ENCODE peak calls at places on chromosomes 11 and 22, in ten cellular contexts. A, Z, G, J, V, I, X, R, F and T are unnamed samples. For H3K9me2, the result is how much of the 10 kb centered on the place peaks cover.

GRCh38 chr11:126464796-126465195 is 109.3 kb downstream of the ST3GAL4 start:
- DNase-seq in A (no peak), Z (no peak), G (no peak), J (no peak), V (no peak), I (no peak), X (no peak), R (no peak), F (no peak), T (no peak)

GRCh38 chr11:130101661-130102060 is 32.0 kb downstream of the APLP2 start:
- DNase-seq in A (no peak), Z (no peak), G (no peak), J (no peak), V (no peak), I (no peak), X (no peak), R (no peak), F (no peak), T (no peak)

GRCh38 chr11:117002639-117003305 is 95.5 kb downstream of the SIK3 start:
- DNase-seq in A (no peak), Z (no peak), G (no peak), J (no peak), V (no peak), I (no peak), X (no peak), R (no peak), F (no peak), T (no peak)

GRCh38 chr22:38411016-38411415 is 44.0 kb downstream of the KCNJ4 start:
- DNase-seq in A (no peak), Z (no peak), G (no peak), J (no peak), V (no peak), I (no peak), X (no peak), R (no peak), F (peak), T (no peak)

GRCh38 chr11:114386545-114386944 is 13.8 kb downstream of the C11orf71 start:
- DNase-seq in A (no peak), Z (no peak), G (no peak), J (no peak), V (no peak), I (no peak), X (peak), R (no peak), F (no peak), T (no peak)

GRCh38 chr11:12207384-12208150 is 97.2 kb downstream of the MICAL2 start:
- DNase-seq in A (no peak), Z (no peak), G (no peak), J (no peak), V (no peak), I (peak), X (peak), R (no peak), F (no peak), T (no peak)

GRCh38 chr22:22935546-22936157 is 48.0 kb downstream of the IGLL5 start:
- DNase-seq in A (peak), Z (no peak), G (no peak), J (no peak), V (peak), I (no peak), X (no peak), R (no peak), F (peak), T (peak)

GRCh38 chr11:58134151-58134550 is 8.8 kb upstream of the OR9I1 start:
- DNase-seq in A (peak), Z (no peak), G (no peak), J (no peak), V (no peak), I (peak), X (peak), R (no peak), F (no peak), T (no peak)

GRCh38 chr11:78080818-78081495 is 1.3 kb upstream of the NDUFC2 start:
- DNase-seq in A (peak), Z (no peak), G (no peak), J (no peak), V (no peak), I (peak), X (peak), R (no peak), F (no peak), T (no peak)

GRCh38 chr11:1752907-1753425 is 2.6 kb upstream of the IFITM10 start:
- DNase-seq in A (no peak), Z (no peak), G (no peak), J (no peak), V (no peak), I (no peak), X (no peak), R (peak), F (no peak), T (no peak)

GRCh38 chr11:28512143-28512756 is 404.1 kb downstream of the METTL15 start:
- DNase-seq in A (no peak), Z (no peak), G (no peak), J (no peak), V (no peak), I (no peak), X (no peak), R (no peak), F (no peak), T (no peak)

GRCh38 chr22:48872271-48873260 is 955.1 kb downstream of the BRD1 start:
- DNase-seq in A (no peak), Z (no peak), G (no peak), J (no peak), V (no peak), I (no peak), X (no peak), R (no peak), F (no peak), T (no peak)

GRCh38 chr11:56700242-56700918 is 1.5 kb downstream of the OR9G1 start:
- DNase-seq in A (no peak), Z (no peak), G (no peak), J (no peak), V (no peak), I (peak), X (no peak), R (no peak), F (no peak), T (peak)

GRCh38 chr11:113085446-113085845 is 124.2 kb downstream of the NCAM1 start:
- DNase-seq in A (no peak), Z (no peak), G (no peak), J (no peak), V (no peak), I (no peak), X (no peak), R (no peak), F (no peak), T (no peak)

GRCh38 chr11:129041611-129042018 is 98.9 kb upstream of the TP53AIP1 start:
- DNase-seq in A (no peak), Z (no peak), G (no peak), J (no peak), V (no peak), I (no peak), X (peak), R (no peak), F (no peak), T (no peak)

GRCh38 chr11:62853279-62853965 is 14.0 kb upstream of the WDR74 start:
- DNase-seq in A (no peak), Z (no peak), G (no peak), J (no peak), V (no peak), I (no peak), X (no peak), R (no peak), F (peak), T (no peak)

GRCh38 chr11:33402066-33402465 is 144.9 kb downstream of the HIPK3 start:
- DNase-seq in A (no peak), Z (no peak), G (no peak), J (no peak), V (peak), I (no peak), X (no peak), R (no peak), F (no peak), T (no peak)

GRCh38 chr11:62546937-62547625 is 475 bp upstream of the AHNAK start:
- DNase-seq in A (peak), Z (peak), G (no peak), J (peak), V (no peak), I (peak), X (peak), R (no peak), F (no peak), T (no peak)

GRCh38 chr11:75668508-75669297 is at the start of gene MAP6:
- DNase-seq in A (peak), Z (peak), G (no peak), J (no peak), V (no peak), I (peak), X (peak), R (peak), F (no peak), T (peak)

GRCh38 chr22:39179841-39180335 is 27.4 kb upstream of the CBX7 start:
- DNase-seq in A (peak), Z (no peak), G (no peak), J (no peak), V (no peak), I (no peak), X (no peak), R (no peak), F (no peak), T (no peak)

GRCh38 chr11:65787649-65788622 is 1.1 kb downstream of the OVOL1 start:
- DNase-seq in A (peak), Z (peak), G (no peak), J (no peak), V (peak), I (no peak), X (peak), R (peak), F (no peak), T (no peak)

GRCh38 chr11:108241370-108242037 is 18.6 kb downstream of the ATM start:
- DNase-seq in A (no peak), Z (no peak), G (no peak), J (no peak), V (no peak), I (no peak), X (no peak), R (no peak), F (no peak), T (no peak)

GRCh38 chr11:70788247-70789022 is 390.1 kb downstream of the CTTN start:
- DNase-seq in A (no peak), Z (no peak), G (peak), J (peak), V (no peak), I (peak), X (peak), R (no peak), F (no peak), T (no peak)

GRCh38 chr11:101008961-101009684 is 120.5 kb downstream of the PGR start:
- DNase-seq in A (no peak), Z (no peak), G (no peak), J (no peak), V (no peak), I (no peak), X (no peak), R (no peak), F (no peak), T (no peak)

GRCh38 chr11:75465701-75466531 is 32.9 kb upstream of the KLHL35 start:
- DNase-seq in A (peak), Z (peak), G (no peak), J (peak), V (no peak), I (no peak), X (peak), R (no peak), F (no peak), T (no peak)

GRCh38 chr11:95788921-95789505 is 569 bp downstream of the FAM76B start:
- DNase-seq in A (peak), Z (peak), G (no peak), J (peak), V (peak), I (peak), X (peak), R (peak), F (peak), T (peak)

GRCh38 chr11:115623021-115623451 is 118.8 kb upstream of the CADM1 start:
- DNase-seq in A (no peak), Z (peak), G (no peak), J (no peak), V (no peak), I (peak), X (peak), R (no peak), F (no peak), T (no peak)

GRCh38 chr11:130916238-130916855 is at the start of gene SNX19:
- DNase-seq in A (peak), Z (peak), G (peak), J (peak), V (peak), I (peak), X (peak), R (peak), F (peak), T (peak)

GRCh38 chr22:43099095-43099494 is 9.9 kb upstream of the TTLL1 start:
- DNase-seq in A (no peak), Z (no peak), G (no peak), J (no peak), V (no peak), I (no peak), X (no peak), R (no peak), F (no peak), T (no peak)

GRCh38 chr22:43096420-43096819 is 7.2 kb upstream of the TTLL1 start:
- DNase-seq in A (no peak), Z (no peak), G (no peak), J (no peak), V (no peak), I (no peak), X (no peak), R (no peak), F (no peak), T (no peak)

GRCh38 chr22:43101306-43101705 is 9.2 kb upstream of the BIK start:
- DNase-seq in A (no peak), Z (no peak), G (no peak), J (no peak), V (no peak), I (no peak), X (no peak), R (peak), F (no peak), T (no peak)

GRCh38 chr22:43100223-43100622 is 10.3 kb upstream of the BIK start:
- DNase-seq in A (no peak), Z (no peak), G (no peak), J (peak), V (no peak), I (no peak), X (no peak), R (no peak), F (no peak), T (no peak)

GRCh38 chr22:43098356-43098755 is 9.2 kb upstream of the TTLL1 start:
- DNase-seq in A (no peak), Z (no peak), G (no peak), J (no peak), V (no peak), I (no peak), X (no peak), R (no peak), F (no peak), T (no peak)
- H3K9me2 ChIP-seq in A (under half), Z (under half), G (under half), J (under half), V (under half), I (under half), X (under half), R (under half), F (under half), T (under half)

GRCh38 chr11:3369366-3369765 is 9.6 kb downstream of the ZNF195 start:
- DNase-seq in A (no peak), Z (no peak), G (no peak), J (no peak), V (no peak), I (no peak), X (no peak), R (no peak), F (no peak), T (no peak)

GRCh38 chr11:3368199-3368598 is 10.7 kb downstream of the ZNF195 start:
- DNase-seq in A (no peak), Z (no peak), G (no peak), J (no peak), V (no peak), I (peak), X (no peak), R (no peak), F (peak), T (no peak)

GRCh38 chr11:3375552-3375951 is 3.4 kb downstream of the ZNF195 start:
- DNase-seq in A (no peak), Z (no peak), G (no peak), J (no peak), V (no peak), I (no peak), X (peak), R (peak), F (peak), T (no peak)

GRCh38 chr11:3367221-3367620 is 11.7 kb downstream of the ZNF195 start:
- DNase-seq in A (no peak), Z (no peak), G (no peak), J (no peak), V (no peak), I (no peak), X (peak), R (no peak), F (no peak), T (no peak)

GRCh38 chr11:3370268-3370870 is 8.6 kb downstream of the ZNF195 start:
- DNase-seq in A (no peak), Z (no peak), G (no peak), J (no peak), V (no peak), I (no peak), X (no peak), R (no peak), F (peak), T (no peak)
- H3K9me2 ChIP-seq in A (under half), Z (under half), G (under half), J (under half), V (under half), I (under half), X (under half), R (under half), F (under half), T (under half)

DNA sequence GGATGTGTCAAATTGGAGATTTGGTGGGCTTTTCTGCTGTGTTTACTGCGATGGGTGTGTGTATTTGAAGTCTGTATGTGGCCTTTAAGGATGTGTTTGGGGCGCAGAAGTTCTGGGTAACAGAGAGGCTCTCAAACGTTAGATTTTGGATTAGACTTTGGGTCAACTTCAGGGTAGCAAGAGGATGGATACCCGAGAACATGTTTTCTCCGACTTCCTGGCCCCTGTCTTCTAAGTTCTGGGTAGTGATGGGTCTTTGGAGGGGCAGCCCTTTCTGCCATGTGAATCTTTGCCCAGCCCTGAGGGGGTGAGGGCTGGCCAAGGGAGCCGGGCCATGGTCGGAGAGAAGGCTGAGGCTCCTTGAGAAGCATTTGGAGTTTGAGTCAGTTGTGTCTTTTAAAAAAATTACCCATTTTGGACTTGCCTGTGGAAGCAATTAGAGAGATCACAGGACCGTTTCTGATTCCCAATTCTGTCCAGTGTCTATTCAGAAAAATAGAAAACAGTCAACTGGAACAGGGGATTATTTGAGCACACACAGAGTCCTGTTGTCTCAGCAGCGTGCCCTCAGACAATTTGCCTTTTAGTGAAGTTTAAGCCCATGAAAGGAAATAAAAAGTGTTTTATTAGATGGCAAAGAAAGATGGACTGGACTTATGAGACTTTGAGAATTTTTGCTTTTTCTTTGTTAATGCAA is 114.4 kb downstream of the PTPRJ start:
- DNase-seq in A (no peak), Z (no peak), G (no peak), J (no peak), V (no peak), I (no peak), X (no peak), R (no peak), F (peak), T (no peak)
- H3K9me2 ChIP-seq in A (under half), Z (under half), G (under half), J (under half), V (under half), I (under half), X (under half), R (under half), F (under half), T (under half)

DNA sequence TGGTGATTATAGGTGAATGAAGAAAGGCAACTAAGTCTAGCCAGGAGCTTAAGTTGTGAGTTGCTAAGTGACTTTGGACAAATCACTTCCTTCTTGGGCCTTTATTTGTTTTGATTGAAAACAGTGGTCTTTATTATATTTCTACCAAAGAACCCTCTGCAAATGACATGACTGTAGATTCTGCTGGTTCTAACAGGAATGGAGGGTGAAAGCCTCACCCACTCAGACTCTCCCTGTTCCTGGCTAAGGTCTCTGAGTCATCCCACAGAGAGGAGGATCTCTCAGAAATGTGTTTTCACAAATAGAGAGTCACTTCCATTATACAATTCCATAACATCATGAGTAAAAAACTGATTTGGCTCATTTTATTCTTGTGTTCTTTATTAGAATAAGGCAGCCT is 583.9 kb upstream of the LRRC4C start:
- DNase-seq in A (no peak), Z (no peak), G (no peak), J (no peak), V (no peak), I (peak), X (no peak), R (no peak), F (no peak), T (no peak)
- H3K9me2 ChIP-seq in A (under half), Z (under half), G (under half), J (under half), V (under half), I (under half), X (under half), R (under half), F (under half), T (under half)

GRCh38 chr11:60570970-60571369 is 55.8 kb downstream of the MS4A13 start:
- DNase-seq in A (no peak), Z (no peak), G (no peak), J (no peak), V (peak), I (no peak), X (no peak), R (no peak), F (no peak), T (no peak)
- H3K9me2 ChIP-seq in A (under half), Z (under half), G (under half), J (under half), V (under half), I (under half), X (under half), R (under half), F (under half), T (under half)

DNA sequence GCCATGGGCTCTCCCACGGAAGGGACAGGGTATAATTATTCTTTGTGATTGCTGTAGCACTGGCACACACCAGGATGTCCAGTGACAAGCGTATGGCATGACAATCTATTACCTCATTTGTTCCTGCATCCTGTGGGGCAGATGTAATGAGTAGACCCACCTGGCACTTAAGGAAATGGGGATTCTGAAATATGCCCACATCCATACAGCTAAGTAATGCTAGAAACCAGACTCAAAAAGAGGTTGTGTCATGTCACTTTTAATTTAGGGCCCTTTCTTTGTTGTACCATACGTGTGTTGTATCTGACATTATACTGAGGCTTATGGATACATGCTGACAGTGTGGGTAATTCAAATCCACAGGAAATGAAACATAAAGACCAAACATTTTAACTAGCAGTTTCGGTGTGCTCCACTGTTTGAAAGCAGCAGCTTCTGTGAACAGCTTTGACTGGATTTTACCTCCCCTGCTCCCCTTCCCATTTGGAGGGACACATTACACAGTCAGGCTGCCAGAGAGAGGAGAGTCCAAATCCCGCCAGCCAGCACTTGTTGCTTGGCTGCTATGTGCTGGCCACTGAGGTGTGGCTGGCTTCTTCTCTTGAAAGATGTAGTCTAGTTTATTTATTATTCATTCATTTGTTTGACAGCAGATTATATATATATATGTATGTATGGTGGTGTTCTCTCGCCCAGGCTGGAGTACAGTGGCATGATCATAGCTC is 21.3 kb downstream of the GRAMD1B start:
- DNase-seq in A (no peak), Z (no peak), G (no peak), J (no peak), V (no peak), I (peak), X (no peak), R (no peak), F (no peak), T (peak)
- H3K9me2 ChIP-seq in A (under half), Z (under half), G (under half), J (under half), V (under half), I (under half), X (under half), R (under half), F (under half), T (under half)